ENCODE peak calls at places on chromosomes 3 and 15, in five cellular contexts. W is ecto neural progenitor cell, Z is NCI-H1436, P is SK-N-SH, N is EH. U is an unnamed sample.

GRCh38 chr3:161148832-161149475 is 43.8 kb upstream of the B3GALNT1 start:
- DNase-seq in W (no peak), Z (no peak), P (no peak), N (peak; percentile 15), U (no peak)

GRCh38 chr3:172040976-172041963 is 1.9 kb downstream of the FNDC3B start:
- DNase-seq in W (no peak), Z (no peak), P (peak; percentile 50), N (peak; percentile 84), U (no peak)

GRCh38 chr3:20406621-20407020 is 220.6 kb upstream of the SGO1 start:
- DNase-seq in W (no peak), Z (no peak), P (no peak), N (no peak), U (no peak)

GRCh38 chr3:65326574-65326973 is 638.8 kb upstream of the ADAMTS9 start:
- DNase-seq in W (no peak), Z (no peak), P (no peak), N (no peak), U (no peak)

GRCh38 chr15:33737687-33738606 is 230.3 kb upstream of the CHRM5 start:
- DNase-seq in W (peak; percentile 72), Z (no peak), P (peak; percentile 71), N (peak; percentile 45), U (no peak)

GRCh38 chr15:76393614-76394013 is 57.0 kb downstream of the ISL2 start:
- DNase-seq in W (no peak), Z (peak; percentile 20), P (peak; percentile 57), N (no peak), U (no peak)

GRCh38 chr15:63473007-63473748 is 31.2 kb upstream of the USP3 start:
- DNase-seq in W (no peak), Z (peak; percentile 61), P (no peak), N (no peak), U (no peak)

GRCh38 chr15:80559320-80559693 is 135.8 kb upstream of the ABHD17C start:
- DNase-seq in W (no peak), Z (no peak), P (no peak), N (no peak), U (no peak)

GRCh38 chr3:8298021-8298954 is 203.3 kb upstream of the LMCD1 start:
- DNase-seq in W (no peak), Z (no peak), P (no peak), N (no peak), U (no peak)

GRCh38 chr3:58484049-58484721 is 7.7 kb upstream of the KCTD6 start:
- DNase-seq in W (no peak), Z (no peak), P (no peak), N (no peak), U (no peak)

GRCh38 chr15:48397841-48398240 is 66.6 kb downstream of the DUT start:
- DNase-seq in W (no peak), Z (no peak), P (no peak), N (no peak), U (no peak)

GRCh38 chr15:77859491-77860060 is 217.9 kb downstream of the TBC1D2B start:
- DNase-seq in W (peak; percentile 44), Z (no peak), P (no peak), N (no peak), U (no peak)

GRCh38 chr3:25427155-25428002 is 684 bp upstream of the RARB start:
- DNase-seq in W (no peak), Z (no peak), P (peak; percentile 24), N (peak; percentile 76), U (no peak)

GRCh38 chr3:58237238-58237939 is at the start of gene ABHD6:
- DNase-seq in W (peak; percentile 89), Z (peak; percentile 23), P (peak; percentile 94), N (peak; percentile 75), U (peak; percentile 65)

GRCh38 chr3:111768571-111769100 is 90.4 kb upstream of the PHLDB2 start:
- DNase-seq in W (no peak), Z (no peak), P (no peak), N (peak; percentile 95), U (no peak)

GRCh38 chr3:9563851-9564250 is 10.2 kb upstream of the LHFPL4 start:
- DNase-seq in W (no peak), Z (no peak), P (no peak), N (no peak), U (no peak)